ENCODE peak calls at places on chromosome 5, in nine cellular contexts. J is HFF-Myc, B is PC-9, T is body of pancreas, H is lower leg skin, M is GM12878, D is fibroblast of lung, U is heart left ventricle, L is natural killer cell. R is an unnamed sample.

GRCh38 chr5:129945031-129945430 is 40.8 kb downstream of the CHSY3 start:
- DNase-seq in J (no peak), B (no peak), T (no peak), H (no peak), M (no peak), D (peak; percentile 76), U (no peak), L (no peak), R (no peak)

GRCh38 chr5:2223303-2223702 is 340.6 kb upstream of the IRX4 start:
- DNase-seq in J (no peak), B (no peak), T (peak; percentile 50), H (no peak), M (no peak), D (no peak), U (no peak), L (no peak), R (no peak)

GRCh38 chr5:142202282-142202681 is 93.7 kb downstream of the NDFIP1 start:
- DNase-seq in J (no peak), B (no peak), T (no peak), H (no peak), M (no peak), D (peak; percentile 87), U (no peak), L (no peak), R (no peak)

GRCh38 chr5:113562828-113563400 is 49.4 kb downstream of the YTHDC2 start:
- DNase-seq in J (no peak), B (no peak), T (no peak), H (no peak), M (no peak), D (no peak), U (no peak), L (no peak), R (no peak)

GRCh38 chr5:176744584-176744965 is 65.8 kb upstream of the UNC5A start:
- DNase-seq in J (no peak), B (no peak), T (no peak), H (no peak), M (no peak), D (no peak), U (no peak), L (no peak), R (no peak)

GRCh38 chr5:144219869-144220268 is 49.2 kb downstream of the KCTD16 start:
- DNase-seq in J (no peak), B (no peak), T (no peak), H (no peak), M (no peak), D (no peak), U (no peak), L (no peak), R (no peak)

GRCh38 chr5:132627470-132627869 is 30.5 kb upstream of the IL13 start:
- DNase-seq in J (no peak), B (no peak), T (no peak), H (no peak), M (no peak), D (no peak), U (no peak), L (no peak), R (no peak)

GRCh38 chr5:150584561-150585335 is 55.7 kb upstream of the SYNPO start:
- DNase-seq in J (no peak), B (no peak), T (no peak), H (no peak), M (no peak), D (no peak), U (no peak), L (no peak), R (no peak)

GRCh38 chr5:134527156-134527960 is 1.9 kb downstream of the JADE2 start:
- DNase-seq in J (no peak), B (peak; percentile 76), T (peak; percentile 79), H (peak; percentile 98), M (no peak), D (peak; percentile 87), U (peak; percentile 93), L (peak; percentile 72), R (peak; percentile 73)

GRCh38 chr5:134524826-134525686 is at the start of gene JADE2:
- DNase-seq in J (no peak), B (peak; percentile 63), T (peak; percentile 82), H (peak; percentile 94), M (no peak), D (peak; percentile 67), U (peak; percentile 86), L (peak; percentile 86), R (peak; percentile 83)

GRCh38 chr5:134525687-134526482 is 415 bp downstream of the JADE2 start:
- DNase-seq in J (no peak), B (peak; percentile 48), T (peak; percentile 84), H (peak; percentile 94), M (no peak), D (peak; percentile 86), U (peak; percentile 85), L (peak; percentile 58), R (peak; percentile 45)

GRCh38 chr5:134527961-134528424 is 2.5 kb downstream of the JADE2 start:
- DNase-seq in J (no peak), B (no peak), T (peak; percentile 50), H (no peak), M (no peak), D (no peak), U (peak; percentile 55), L (no peak), R (no peak)

DNA sequence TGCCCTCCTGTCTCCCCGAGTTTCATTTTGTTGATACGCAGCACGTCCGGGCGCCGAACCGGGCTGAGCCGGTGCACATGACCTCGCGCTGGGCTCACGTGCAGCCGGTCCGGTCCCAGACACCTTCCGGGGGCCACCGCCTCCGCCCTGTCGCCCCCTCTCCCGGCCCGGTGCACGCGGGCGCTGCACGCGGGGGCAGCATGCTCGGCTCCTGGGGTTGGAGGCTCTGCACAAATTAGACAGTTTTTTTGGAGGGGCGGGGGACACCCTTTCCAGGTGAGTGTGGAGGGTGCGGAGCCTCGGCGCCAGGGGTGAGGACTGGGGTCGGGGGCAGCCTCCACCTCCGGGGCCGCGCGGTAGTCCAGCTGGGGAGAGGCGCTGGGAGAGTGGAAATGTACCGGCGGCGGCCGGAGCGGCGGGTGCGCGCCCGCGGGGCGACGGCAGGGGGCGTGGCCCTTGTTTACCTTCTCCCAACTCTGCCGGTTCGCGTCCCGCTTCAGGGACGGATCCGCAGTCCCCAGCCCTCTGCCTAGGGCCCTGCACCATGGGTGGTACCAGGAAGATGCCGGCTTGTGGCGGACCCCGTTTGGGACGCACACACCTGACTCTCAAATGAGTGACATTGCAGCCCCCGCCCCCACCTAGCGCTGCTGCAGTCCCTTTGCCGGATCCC is 1.1 kb downstream of the JADE2 start:
- DNase-seq in J (no peak), B (no peak), T (peak; percentile 83), H (peak; percentile 96), M (no peak), D (peak; percentile 37), U (peak; percentile 89), L (peak; percentile 64), R (peak; percentile 71)
- TF ChIP-seq CTCF in J (peak; percentile 36), B (peak; percentile 67), T (peak; percentile 29), H (no peak), M (peak; percentile 45), D (peak; percentile 33), U (peak; percentile 53), L (peak; percentile 44), R (no peak)

DNA sequence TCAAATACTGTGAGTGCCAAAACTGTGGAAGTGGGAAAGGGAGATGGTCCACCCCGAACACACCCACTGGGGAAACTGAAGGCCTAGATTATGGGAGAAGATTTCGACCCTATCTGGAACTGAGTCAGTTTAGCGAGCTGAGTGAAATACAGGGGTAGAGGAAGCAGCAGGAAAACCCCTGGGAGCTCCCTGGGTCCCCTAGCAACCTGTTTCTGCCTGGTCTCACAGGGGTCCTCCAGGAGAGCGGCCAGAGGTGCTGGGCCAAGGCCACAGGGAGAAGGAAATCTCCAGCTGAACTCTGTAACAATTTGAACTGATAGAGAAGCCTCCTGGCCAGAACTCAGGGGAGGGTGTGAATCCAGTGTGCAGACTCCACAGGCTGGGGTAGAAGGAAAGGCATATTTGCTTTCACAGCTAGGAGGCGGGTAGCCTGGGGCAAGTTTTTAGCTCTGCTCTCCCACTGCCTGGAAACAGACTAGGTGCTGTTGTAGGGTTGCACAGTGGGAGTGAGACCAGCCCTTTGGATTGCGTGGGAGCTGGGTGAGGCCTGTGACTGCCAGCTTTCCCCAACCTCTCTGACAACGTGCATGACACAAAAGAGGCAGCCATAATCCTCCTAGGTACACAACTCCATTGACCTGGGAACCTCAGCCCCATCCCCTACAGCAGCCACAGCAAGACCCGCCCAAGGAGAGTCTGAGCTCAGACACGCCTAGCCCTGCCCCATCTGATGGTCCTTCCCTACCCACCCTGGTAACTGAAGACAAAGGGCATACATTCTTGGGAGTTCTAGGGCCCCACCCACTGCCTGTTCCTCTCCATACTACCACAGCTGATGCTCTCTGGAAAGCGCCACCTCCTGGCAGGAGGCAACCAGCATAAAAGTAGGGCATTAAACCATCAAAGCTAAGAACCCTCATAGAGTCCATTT is 78.8 kb upstream of the GPBP1 start:
- DNase-seq in J (no peak), B (peak; percentile 58), T (no peak), H (no peak), M (no peak), D (no peak), U (no peak), L (no peak), R (no peak)
- TF ChIP-seq CTCF in J (peak; percentile 45), B (peak; percentile 59), T (no peak), H (no peak), M (peak; percentile 12), D (no peak), U (no peak), L (no peak), R (no peak)

GRCh38 chr5:204462-204861 is 13.2 kb downstream of the LRRC14B start:
- DNase-seq in J (no peak), B (no peak), T (no peak), H (no peak), M (no peak), D (no peak), U (no peak), L (no peak), R (no peak)

GRCh38 chr5:204966-205670 is 12.8 kb downstream of the CCDC127 start:
- DNase-seq in J (no peak), B (no peak), T (no peak), H (peak; percentile 54), M (no peak), D (no peak), U (no peak), L (no peak), R (no peak)

GRCh38 chr5:206927-207536 is 10.9 kb downstream of the CCDC127 start:
- DNase-seq in J (no peak), B (no peak), T (no peak), H (no peak), M (no peak), D (no peak), U (no peak), L (no peak), R (no peak)

GRCh38 chr5:207599-207998 is 10.4 kb downstream of the CCDC127 start:
- DNase-seq in J (no peak), B (no peak), T (no peak), H (no peak), M (no peak), D (peak; percentile 83), U (no peak), L (no peak), R (no peak)

DNA sequence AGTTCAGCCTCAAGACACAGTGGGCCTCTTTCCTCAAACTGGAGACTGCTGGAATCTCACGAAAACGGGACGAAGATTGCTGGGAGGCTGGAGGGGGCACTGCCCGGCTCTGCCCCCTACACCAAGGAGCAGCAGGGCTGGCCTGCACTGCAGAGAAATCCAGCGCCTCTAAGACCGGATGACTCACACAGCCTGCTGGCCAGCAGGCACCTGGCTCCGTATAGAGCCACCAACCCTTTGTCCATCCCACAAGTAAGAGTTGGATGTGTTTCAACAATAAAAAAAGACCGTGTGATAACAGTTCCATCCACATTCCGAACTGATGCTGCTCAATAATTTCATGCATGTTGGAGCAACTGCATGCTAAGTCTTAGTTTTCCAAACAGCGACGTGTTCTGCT is 11.5 kb downstream of the CCDC127 start:
- DNase-seq in J (no peak), B (no peak), T (no peak), H (no peak), M (no peak), D (peak; percentile 81), U (no peak), L (no peak), R (no peak)
- TF ChIP-seq CTCF in J (no peak), B (no peak), T (no peak), H (no peak), M (no peak), D (no peak), U (no peak), L (no peak), R (no peak)

GRCh38 chr5:111224561-111224989 is 391 bp downstream of the CAMK4 start:
- DNase-seq in J (no peak), B (no peak), T (no peak), H (peak; percentile 81), M (no peak), D (no peak), U (peak; percentile 45), L (no peak), R (no peak)

GRCh38 chr5:111223086-111223789 is 946 bp upstream of the CAMK4 start:
- DNase-seq in J (no peak), B (no peak), T (no peak), H (no peak), M (no peak), D (no peak), U (no peak), L (no peak), R (no peak)

GRCh38 chr5:111225926-111226325 is 1.7 kb downstream of the CAMK4 start:
- DNase-seq in J (no peak), B (no peak), T (no peak), H (no peak), M (no peak), D (no peak), U (no peak), L (no peak), R (no peak)

GRCh38 chr5:111226556-111226955 is 2.4 kb downstream of the CAMK4 start:
- DNase-seq in J (no peak), B (no peak), T (no peak), H (no peak), M (no peak), D (no peak), U (no peak), L (no peak), R (no peak)

GRCh38 chr5:111223790-111224560 is at the start of gene CAMK4:
- DNase-seq in J (peak; percentile 22), B (no peak), T (peak; percentile 50), H (peak; percentile 89), M (no peak), D (peak; percentile 83), U (peak; percentile 79), L (peak; percentile 21), R (peak; percentile 52)
- TF ChIP-seq CTCF in J (peak; percentile 9), B (no peak), T (no peak), H (no peak), M (peak; percentile 35), D (peak; percentile 8), U (no peak), L (no peak), R (no peak)